ENCODE peak calls at places on chromosomes 1 and 21, in six cellular contexts. One of them, this sample, is unnamed.

GRCh38 chr1:25820247-25821111 is 725 bp downstream of the MTFR1L start:
- DNase-seq in C1 segment of cervical spinal cord: no peak
- DNase-seq in SK-MEL-5: peak
- DNase-seq in NCI-H1694: no peak
- DNase-seq in NCI-H146: peak
- DNase-seq in NCI-H1105: no peak
- DNase-seq in this sample: no peak

GRCh38 chr1:1788646-1789431 is 10.6 kb upstream of the NADK start:
- DNase-seq in C1 segment of cervical spinal cord: no peak
- DNase-seq in SK-MEL-5: peak
- DNase-seq in NCI-H1694: no peak
- DNase-seq in NCI-H146: no peak
- DNase-seq in NCI-H1105: no peak
- DNase-seq in this sample: no peak

GRCh38 chr1:16612332-16613172 is 812 bp downstream of the NBPF1 start:
- DNase-seq in C1 segment of cervical spinal cord: no peak
- DNase-seq in SK-MEL-5: peak
- DNase-seq in NCI-H1694: no peak
- DNase-seq in NCI-H146: peak
- DNase-seq in NCI-H1105: peak
- DNase-seq in this sample: peak

GRCh38 chr1:243944429-243945160 is 94.6 kb upstream of the AKT3 start:
- DNase-seq in C1 segment of cervical spinal cord: no peak
- DNase-seq in SK-MEL-5: no peak
- DNase-seq in NCI-H1694: peak
- DNase-seq in NCI-H146: no peak
- DNase-seq in NCI-H1105: no peak
- DNase-seq in this sample: no peak

GRCh38 chr1:145858937-145859490 is at the start of gene PIAS3:
- DNase-seq in C1 segment of cervical spinal cord: peak
- DNase-seq in SK-MEL-5: peak
- DNase-seq in NCI-H1694: peak
- DNase-seq in NCI-H146: peak
- DNase-seq in NCI-H1105: peak
- DNase-seq in this sample: peak

GRCh38 chr1:111738436-111739221 is 566 bp downstream of the INKA2 start:
- DNase-seq in C1 segment of cervical spinal cord: no peak
- DNase-seq in SK-MEL-5: peak
- DNase-seq in NCI-H1694: peak
- DNase-seq in NCI-H146: peak
- DNase-seq in NCI-H1105: peak
- DNase-seq in this sample: peak

GRCh38 chr21:43925096-43925481 is 60.1 kb downstream of the AGPAT3 start:
- DNase-seq in C1 segment of cervical spinal cord: no peak
- DNase-seq in SK-MEL-5: no peak
- DNase-seq in NCI-H1694: no peak
- DNase-seq in NCI-H146: no peak
- DNase-seq in NCI-H1105: no peak
- DNase-seq in this sample: no peak

GRCh38 chr1:76868154-76868882 is 1.0 kb downstream of the ST6GALNAC5 start:
- DNase-seq in C1 segment of cervical spinal cord: no peak
- DNase-seq in SK-MEL-5: no peak
- DNase-seq in NCI-H1694: peak
- DNase-seq in NCI-H146: peak
- DNase-seq in NCI-H1105: no peak
- DNase-seq in this sample: no peak